ENCODE peak calls at places on chromosome 4, in seven cellular contexts. I is AG04450, N is GM06990, X is BJ, Q is HCT116, O is fibroblast of pulmonary artery, H is cardiac muscle cell. M is an unnamed sample.

GRCh38 chr4:183438458-183439113 is 5.8 kb upstream of the CDKN2AIP start:
- DNase-seq in I (peak; percentile 65), N (no peak), X (peak; percentile 46), Q (peak; percentile 82), O (peak; percentile 66), H (peak; percentile 42), M (no peak)

GRCh38 chr4:21469438-21470032 is 479.0 kb downstream of the KCNIP4 start:
- DNase-seq in I (no peak), N (no peak), X (no peak), Q (no peak), O (peak; percentile 37), H (peak; percentile 34), M (peak; percentile 43)

GRCh38 chr4:150582101-150582565 is at the start of gene MAB21L2:
- DNase-seq in I (no peak), N (no peak), X (no peak), Q (no peak), O (peak; percentile 20), H (no peak), M (peak; percentile 18)

GRCh38 chr4:162237676-162238075 is 73.9 kb upstream of the FSTL5 start:
- DNase-seq in I (no peak), N (no peak), X (no peak), Q (no peak), O (no peak), H (no peak), M (no peak)

GRCh38 chr4:80434238-80434637 is 98.7 kb downstream of the CFAP299 start:
- DNase-seq in I (peak; percentile 53), N (no peak), X (no peak), Q (no peak), O (peak; percentile 27), H (peak; percentile 5), M (peak; percentile 6)

GRCh38 chr4:30617836-30618235 is 102.3 kb upstream of the PCDH7 start:
- DNase-seq in I (no peak), N (no peak), X (no peak), Q (no peak), O (no peak), H (no peak), M (no peak)

GRCh38 chr4:5956285-5957021 is 61.8 kb downstream of the C4orf50 start:
- DNase-seq in I (no peak), N (peak; percentile 16), X (no peak), Q (no peak), O (no peak), H (no peak), M (no peak)

GRCh38 chr4:89226665-89227572 is 80.7 kb downstream of the GPRIN3 start:
- DNase-seq in I (peak; percentile 29), N (peak; percentile 10), X (no peak), Q (peak; percentile 82), O (peak; percentile 87), H (peak; percentile 85), M (peak; percentile 85)

GRCh38 chr4:16056681-16057400 is 27.0 kb downstream of the PROM1 start:
- DNase-seq in I (no peak), N (no peak), X (no peak), Q (no peak), O (no peak), H (no peak), M (no peak)

GRCh38 chr4:76952071-76952470 is 2.5 kb downstream of the SEPTIN11 start:
- DNase-seq in I (no peak), N (no peak), X (no peak), Q (no peak), O (no peak), H (no peak), M (no peak)
- H3K4me3 ChIP-seq in I (peak overlapping the region; percentile 90), N (no peak overlapping the region), X (peak overlapping the region; percentile 60), Q (no peak overlapping the region), O (peak overlapping the region; percentile 90), H (no peak overlapping the region), M (peak overlapping the region; percentile 87)

DNA sequence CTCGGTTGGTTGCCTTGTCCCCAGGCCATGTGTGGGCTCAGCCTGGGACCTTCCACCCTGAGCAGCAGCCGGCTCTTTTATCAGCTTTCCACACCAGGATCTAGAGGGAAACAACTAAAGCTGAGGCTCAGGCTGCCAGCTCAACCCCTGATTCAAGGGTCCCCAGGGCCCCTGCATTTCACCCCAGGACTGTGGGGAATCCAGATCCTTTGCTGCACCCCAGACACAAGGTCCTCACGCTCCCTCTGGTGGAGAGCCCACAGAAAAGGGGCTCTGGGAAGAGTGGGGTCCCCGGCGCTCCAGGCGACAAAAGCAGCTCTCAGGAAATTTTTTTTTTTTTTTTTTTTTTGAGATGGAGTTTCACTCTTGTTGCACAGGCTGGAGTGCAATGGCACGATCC is 64.3 kb downstream of the ZFYVE28 start:
- DNase-seq in I (no peak), N (no peak), X (no peak), Q (no peak), O (peak; percentile 14), H (peak; percentile 18), M (peak; percentile 30)
- TF ChIP-seq CTCF in I (peak; percentile 58), N (peak; percentile 47), X (peak; percentile 49), Q (peak; percentile 32), O (peak; percentile 49), H (peak; percentile 51), M (peak; percentile 40)

GRCh38 chr4:41155194-41155830 is 59.0 kb downstream of the APBB2 start:
- DNase-seq in I (no peak), N (no peak), X (peak; percentile 39), Q (no peak), O (peak; percentile 81), H (peak; percentile 80), M (peak; percentile 89)
- H3K4me3 ChIP-seq in I (no peak overlapping the region), N (no peak overlapping the region), X (no peak overlapping the region), Q (peak overlapping the region; percentile 27), O (peak overlapping the region; percentile 16), H (no peak overlapping the region), M (no peak overlapping the region)

GRCh38 chr4:155071962-155072361 is 136.5 kb upstream of the NPY2R start:
- DNase-seq in I (no peak), N (peak; percentile 11), X (no peak), Q (no peak), O (no peak), H (no peak), M (no peak)

GRCh38 chr4:155072417-155072816 is 136.0 kb upstream of the NPY2R start:
- DNase-seq in I (no peak), N (peak; percentile 41), X (no peak), Q (no peak), O (no peak), H (no peak), M (no peak)

GRCh38 chr4:155062948-155063347 is 145.5 kb upstream of the NPY2R start:
- DNase-seq in I (no peak), N (no peak), X (no peak), Q (no peak), O (no peak), H (peak; percentile 63), M (peak; percentile 36)

GRCh38 chr4:155060873-155061272 is 147.6 kb upstream of the NPY2R start:
- DNase-seq in I (no peak), N (no peak), X (no peak), Q (no peak), O (no peak), H (no peak), M (no peak)

GRCh38 chr4:155066871-155067270 is 141.6 kb upstream of the NPY2R start:
- DNase-seq in I (no peak), N (no peak), X (no peak), Q (no peak), O (no peak), H (no peak), M (no peak)
- TF ChIP-seq CTCF in I (no peak), N (no peak), X (no peak), Q (no peak), O (no peak), H (no peak), M (no peak)

DNA sequence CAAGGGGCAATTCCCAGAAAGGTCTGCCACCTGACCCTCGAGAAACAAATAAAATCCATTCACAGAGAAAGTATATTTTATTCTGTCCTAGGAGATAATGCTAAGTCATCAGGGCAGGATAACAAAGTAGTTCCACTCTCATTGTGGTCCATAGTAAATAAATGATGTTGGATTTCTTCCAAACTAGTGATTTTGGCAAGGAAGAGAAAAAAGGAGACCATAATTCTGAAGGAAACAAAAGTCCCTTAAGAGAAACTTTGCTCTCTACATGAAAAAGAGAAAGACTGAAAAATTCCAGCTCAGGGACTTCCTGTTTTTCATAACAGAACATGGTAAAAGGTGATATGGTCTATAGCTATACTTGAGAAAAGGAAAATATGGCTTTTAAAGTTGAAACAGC is 71.5 kb upstream of the DDX60 start:
- DNase-seq in I (no peak), N (no peak), X (no peak), Q (no peak), O (no peak), H (no peak), M (peak; percentile 4)
- H3K4me3 ChIP-seq in I (no peak overlapping the region), N (no peak overlapping the region), X (no peak overlapping the region), Q (no peak overlapping the region), O (no peak overlapping the region), H (no peak overlapping the region), M (no peak overlapping the region)

GRCh38 chr4:87224036-87224923 is 3.9 kb upstream of the KLHL8 start:
- DNase-seq in I (no peak), N (no peak), X (no peak), Q (no peak), O (no peak), H (no peak), M (no peak)

GRCh38 chr4:87216469-87216868 is 3.9 kb downstream of the KLHL8 start:
- DNase-seq in I (no peak), N (no peak), X (no peak), Q (no peak), O (no peak), H (no peak), M (no peak)

GRCh38 chr4:87220094-87220831 is at the start of gene KLHL8:
- DNase-seq in I (peak; percentile 30), N (peak; percentile 95), X (no peak), Q (peak; percentile 49), O (peak; percentile 85), H (peak; percentile 93), M (peak; percentile 83)

GRCh38 chr4:87219648-87220093 is 747 bp downstream of the KLHL8 start:
- DNase-seq in I (no peak), N (no peak), X (no peak), Q (no peak), O (peak; percentile 51), H (peak; percentile 57), M (peak; percentile 48)
- TF ChIP-seq CTCF in I (peak; percentile 33), N (peak; percentile 36), X (no peak), Q (peak; percentile 47), O (peak; percentile 23), H (peak; percentile 20), M (peak; percentile 21)